ENCODE peak calls at places on chromosomes 4 and X, in six cellular contexts. G is uterus; Q is OCI-LY7; R is naive thymus-derived CD4-positive, alpha-beta T cell; U is ovary; B is cardiac muscle cell. X is an unnamed sample. For H3K9me3, the result is how much of the 10 kb centered on the place peaks cover.

GRCh38 chr4:30719363-30720020 is 677 bp upstream of the PCDH7 start:
- DNase-seq in G (peak), Q (no peak), R (no peak), U (peak), B (peak), X (no peak)

GRCh38 chr4:56240554-56241190 is 146.6 kb downstream of the AASDH start:
- DNase-seq in G (no peak), Q (no peak), R (no peak), U (no peak), B (peak), X (no peak)

GRCh38 chrX:68658530-68658929 is 11.1 kb downstream of the STARD8 start:
- DNase-seq in G (peak), Q (no peak), R (no peak), U (peak), B (no peak), X (no peak)

GRCh38 chr4:1244081-1244977 is 4.6 kb downstream of the CTBP1 start:
- DNase-seq in G (peak), Q (no peak), R (peak), U (peak), B (no peak), X (peak)

GRCh38 chr4:10212400-10212799 is 95.8 kb upstream of the WDR1 start:
- DNase-seq in G (no peak), Q (no peak), R (no peak), U (no peak), B (no peak), X (no peak)

GRCh38 chrX:134418317-134419113 is 41.5 kb upstream of the HPRT1 start:
- DNase-seq in G (no peak), Q (no peak), R (no peak), U (no peak), B (no peak), X (no peak)

GRCh38 chrX:97199501-97199900 is 315.8 kb downstream of the RPA4 start:
- DNase-seq in G (no peak), Q (no peak), R (no peak), U (no peak), B (no peak), X (no peak)

GRCh38 chr4:152780267-152780811 is 585 bp downstream of the ARFIP1 start:
- DNase-seq in G (no peak), Q (no peak), R (no peak), U (no peak), B (no peak), X (no peak)

GRCh38 chrX:109782994-109783711 is 50.1 kb upstream of the ACSL4 start:
- DNase-seq in G (no peak), Q (no peak), R (no peak), U (no peak), B (no peak), X (no peak)

GRCh38 chr4:94329933-94330332 is 12.7 kb downstream of the HPGDS start:
- DNase-seq in G (no peak), Q (no peak), R (no peak), U (no peak), B (no peak), X (no peak)

GRCh38 chrX:72002886-72003285 is 92.2 kb downstream of the NHSL2 start:
- DNase-seq in G (no peak), Q (no peak), R (no peak), U (no peak), B (no peak), X (no peak)
- H3K9me3 ChIP-seq in G (under half), Q (under half), R (under half), U (under half), B (under half), X (under half)

DNA sequence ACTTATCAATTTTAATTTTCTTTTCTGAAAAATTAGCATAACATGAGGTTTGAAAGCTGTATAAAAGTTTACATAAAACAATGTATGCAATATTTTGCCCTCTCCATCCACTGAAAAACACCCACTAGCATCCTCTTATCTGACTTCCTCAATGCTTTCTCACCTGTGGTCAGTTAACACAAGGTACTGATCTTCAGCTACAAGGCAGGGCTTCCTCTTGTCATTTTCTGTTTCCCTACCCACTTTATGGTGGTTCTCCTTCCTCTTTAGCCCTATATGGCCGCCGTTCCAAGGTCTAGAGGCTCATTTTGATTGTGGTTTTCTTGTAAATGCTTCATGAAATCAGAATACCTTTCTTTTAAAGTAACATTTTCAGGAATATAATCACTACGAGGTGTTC is 618.6 kb upstream of the CPEB2 start:
- DNase-seq in G (no peak), Q (no peak), R (no peak), U (no peak), B (no peak), X (no peak)
- H3K9me3 ChIP-seq in G (under half), Q (under half), R (under half), U (under half), B (under half), X (under half)

DNA sequence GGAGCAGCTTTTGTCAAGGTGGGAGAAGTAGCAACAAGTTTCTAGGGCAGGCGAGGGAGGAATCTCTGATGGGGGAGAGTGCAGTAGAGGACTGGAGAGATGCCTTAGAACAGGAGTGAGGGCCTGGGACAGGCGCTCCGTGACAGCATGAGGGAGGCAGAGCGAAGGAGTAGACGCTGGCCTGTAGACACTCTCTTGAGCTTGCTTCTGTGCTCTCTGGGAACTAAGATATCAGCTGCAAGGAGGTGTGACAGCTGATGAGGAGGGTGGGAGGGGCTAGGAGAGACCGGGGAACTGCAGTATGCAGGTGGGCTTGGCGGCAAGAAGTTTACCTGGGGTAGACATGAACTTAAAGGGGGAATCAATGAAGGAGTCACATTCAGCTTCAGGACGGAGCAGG is 35.7 kb downstream of the MECP2 start:
- DNase-seq in G (no peak), Q (no peak), R (no peak), U (no peak), B (no peak), X (no peak)
- H3K9me3 ChIP-seq in G (under half), Q (under half), R (under half), U (under half), B (under half), X (under half)

DNA sequence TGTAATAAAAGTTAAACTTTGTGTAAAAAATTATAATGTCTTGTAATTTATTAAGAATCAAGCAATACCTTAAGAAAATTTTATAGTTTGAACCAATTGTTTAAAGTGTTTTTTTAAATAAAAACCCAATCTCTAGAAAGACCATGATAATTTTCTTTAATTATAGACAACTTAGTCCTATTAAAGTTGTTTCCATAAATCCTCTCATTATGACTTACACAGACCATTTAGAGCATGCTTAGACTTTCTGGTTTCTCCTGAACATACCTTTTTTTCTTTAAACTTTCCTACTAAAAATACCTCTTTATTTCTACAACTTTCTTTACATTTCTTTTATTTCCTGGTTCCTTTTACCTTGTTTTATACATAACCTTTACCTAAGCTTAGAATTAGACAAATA is 837.4 kb downstream of the PCDH19 start:
- DNase-seq in G (no peak), Q (no peak), R (no peak), U (no peak), B (no peak), X (no peak)
- H3K9me3 ChIP-seq in G (under half), Q (under half), R (under half), U (under half), B (under half), X (under half)

DNA sequence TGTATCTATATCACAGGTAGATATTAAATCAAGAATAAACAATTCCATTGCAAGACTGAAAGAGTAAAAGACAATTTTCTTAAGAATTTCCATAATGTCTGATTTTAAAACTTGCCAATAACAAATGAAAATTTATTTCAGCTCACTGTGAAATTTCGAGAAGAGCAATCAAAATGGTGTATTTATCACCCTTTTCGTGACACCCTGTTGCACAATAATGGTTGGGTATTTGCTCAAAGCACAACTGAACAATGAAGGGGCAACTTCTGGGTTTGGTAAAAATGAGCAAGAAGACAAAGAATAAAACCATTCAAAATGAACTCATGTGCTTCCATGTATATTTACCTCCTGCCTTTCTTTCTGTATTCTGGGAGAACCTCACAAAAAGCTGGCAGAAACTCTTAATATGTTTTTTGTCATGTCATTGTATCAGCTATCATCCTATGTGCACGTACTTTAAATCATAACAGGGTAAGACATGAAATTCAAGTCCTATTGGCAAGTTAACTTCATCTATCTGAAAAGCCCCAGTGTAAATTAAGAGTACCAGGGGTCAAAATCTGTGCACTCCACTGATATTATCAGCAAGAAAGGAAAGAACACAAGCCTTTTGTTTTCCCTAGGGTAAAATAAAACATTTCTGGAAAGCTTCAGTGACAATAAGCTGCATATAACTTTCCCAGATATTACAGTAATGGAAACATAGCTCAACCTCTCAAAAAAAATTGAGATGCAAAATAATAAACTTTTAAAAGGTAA is 126.9 kb upstream of the CBR4 start:
- DNase-seq in G (no peak), Q (no peak), R (no peak), U (no peak), B (no peak), X (no peak)
- H3K9me3 ChIP-seq in G (under half), Q (under half), R (under half), U (under half), B (under half), X (under half)

GRCh38 chr4:92252846-92253245 is 50.9 kb upstream of the GRID2 start:
- DNase-seq in G (no peak), Q (no peak), R (no peak), U (no peak), B (no peak), X (no peak)
- H3K9me3 ChIP-seq in G (under half), Q (under half), R (under half), U (under half), B (under half), X (under half)

GRCh38 chr4:18209448-18209847 is 187.9 kb upstream of the LCORL start:
- DNase-seq in G (no peak), Q (no peak), R (no peak), U (no peak), B (no peak), X (no peak)

GRCh38 chr4:18214656-18215055 is 193.1 kb upstream of the LCORL start:
- DNase-seq in G (no peak), Q (no peak), R (no peak), U (no peak), B (no peak), X (no peak)

GRCh38 chr4:18213576-18214198 is 192.1 kb upstream of the LCORL start:
- DNase-seq in G (no peak), Q (no peak), R (no peak), U (no peak), B (no peak), X (no peak)
- H3K9me3 ChIP-seq in G (under half), Q (under half), R (under half), U (under half), B (under half), X (under half)

GRCh38 chrX:47885501-47885900 is 48.8 kb downstream of the ZNF81 start:
- DNase-seq in G (no peak), Q (no peak), R (no peak), U (no peak), B (no peak), X (no peak)

GRCh38 chrX:47877327-47877726 is 40.6 kb downstream of the ZNF81 start:
- DNase-seq in G (no peak), Q (no peak), R (no peak), U (no peak), B (no peak), X (no peak)

GRCh38 chrX:47878198-47878597 is 41.5 kb downstream of the ZNF81 start:
- DNase-seq in G (no peak), Q (no peak), R (no peak), U (no peak), B (no peak), X (no peak)

GRCh38 chrX:47879447-47879846 is 42.7 kb downstream of the ZNF81 start:
- DNase-seq in G (no peak), Q (no peak), R (no peak), U (no peak), B (no peak), X (no peak)

DNA sequence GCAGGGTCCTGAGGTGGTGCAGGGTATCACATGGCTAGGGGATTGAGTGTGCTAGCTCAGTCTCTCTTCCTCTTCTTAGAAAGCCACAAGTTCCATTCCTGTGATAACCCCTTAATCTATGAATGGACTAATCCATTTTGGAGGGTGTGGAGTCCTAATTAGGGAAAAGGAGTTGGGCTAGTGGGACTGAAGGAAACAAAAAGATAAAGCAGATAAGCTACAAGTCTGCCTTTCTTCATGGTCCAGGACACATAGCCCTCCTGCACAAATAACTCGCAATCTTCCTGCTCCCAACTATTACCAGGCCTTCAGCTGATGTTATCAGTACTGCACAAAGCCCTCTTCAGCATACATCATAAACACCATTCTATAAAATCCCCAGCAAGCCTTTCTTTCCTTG is 44.2 kb downstream of the ZNF81 start:
- DNase-seq in G (no peak), Q (no peak), R (no peak), U (no peak), B (no peak), X (no peak)
- H3K9me3 ChIP-seq in G (under half), Q (under half), R (under half), U (under half), B (under half), X (under half)

X was measured in T-helper 17 cell.